ENCODE peak calls at places on chromosome 19, in four cellular contexts. E is GM12878, U is K562, G is HepG2. Y is an unnamed sample.
A peak's percentile ranks its signal among the peaks of the same experiment; 100 is the strongest.

GRCh38 chr19:29834991-29835390 is 23.2 kb downstream of the CCNE1 start:
- DNase-seq in U (no peak), E (no peak), G (no peak), Y (no peak)

GRCh38 chr19:21463449-21464105 is 41.8 kb upstream of the ZNF429 start:
- DNase-seq in E (no peak), U (peak; percentile 74), G (no peak), Y (peak; percentile 87)

GRCh38 chr19:32692727-32693061 is 1.1 kb downstream of the NUDT19 start:
- DNase-seq in G (no peak), E (no peak), U (no peak), Y (no peak)

GRCh38 chr19:13796301-13797057 is 1.2 kb downstream of the ZSWIM4 start:
- DNase-seq in G (peak; percentile 23), E (no peak), U (peak; percentile 8), Y (peak; percentile 43)

GRCh38 chr19:52692431-52693008 is 42.3 kb downstream of the ZNF611 start:
- DNase-seq in E (no peak), U (peak; percentile 22), G (no peak), Y (no peak)

GRCh38 chr19:19652482-19653295 is 9.2 kb upstream of the GMIP start:
- DNase-seq in E (no peak), G (no peak), U (no peak), Y (peak; percentile 25)

GRCh38 chr19:56261145-56261544 is 11.4 kb upstream of the EDDM13 start:
- DNase-seq in G (no peak), E (no peak), U (no peak), Y (peak; percentile 69)

GRCh38 chr19:35365303-35365702 is 5.6 kb upstream of the GPR42 start:
- DNase-seq in E (no peak), G (no peak), U (no peak), Y (no peak)

GRCh38 chr19:47144630-47145029 is 14.0 kb downstream of the SAE1 start:
- DNase-seq in G (no peak), E (no peak), U (no peak), Y (no peak)

GRCh38 chr19:38666662-38667448 is 19.4 kb downstream of the ACTN4 start:
- DNase-seq in G (no peak), U (no peak), E (no peak), Y (no peak)

GRCh38 chr19:46928951-46929350 is 68.2 kb downstream of the ARHGAP35 start:
- DNase-seq in E (no peak), U (no peak), G (no peak), Y (no peak)

GRCh38 chr19:14405758-14406644 is 13.1 kb downstream of the DDX39A start:
- DNase-seq in G (peak; percentile 81), U (peak; percentile 100), E (peak; percentile 48), Y (peak; percentile 100)

GRCh38 chr19:43711751-43712355 is 4.0 kb upstream of the IRGC start:
- DNase-seq in U (no peak), G (no peak), E (no peak), Y (no peak)

GRCh38 chr19:45104658-45105384 is 11.8 kb downstream of the PPP1R37 start:
- DNase-seq in G (no peak), E (no peak), U (no peak), Y (no peak)

GRCh38 chr19:32241957-32242710 is 103.3 kb upstream of the ZNF507 start:
- DNase-seq in U (no peak), G (no peak), E (no peak), Y (no peak)

GRCh38 chr19:49861541-49862410 is 5.6 kb downstream of the PNKP start:
- DNase-seq in G (no peak), E (no peak), U (no peak), Y (no peak)

GRCh38 chr19:29278716-29279115 is 65.8 kb upstream of the UQCRFS1 start:
- DNase-seq in E (no peak), U (no peak), G (no peak), Y (no peak)

GRCh38 chr19:32819415-32820400 is 49.9 kb downstream of the SLC7A9 start:
- DNase-seq in E (no peak), U (no peak), G (no peak), Y (no peak)

GRCh38 chr19:16654621-16655020 is 5.3 kb downstream of the SMIM7 start:
- DNase-seq in G (no peak), E (no peak), U (no peak), Y (no peak)

GRCh38 chr19:29372921-29373797 is 152.6 kb upstream of the VSTM2B start:
- DNase-seq in U (no peak), G (no peak), E (no peak), Y (no peak)

GRCh38 chr19:7818806-7819205 is 11.2 kb upstream of the EVI5L start:
- DNase-seq in G (no peak), E (no peak), U (no peak), Y (no peak)

GRCh38 chr19:44752123-44752815 is 3.8 kb downstream of the BCL3 start:
- DNase-seq in E (no peak), G (no peak), U (no peak), Y (no peak)

GRCh38 chr19:38394488-38394887 is 6.0 kb downstream of the SPRED3 start:
- DNase-seq in E (no peak), G (peak; percentile 56), U (no peak), Y (no peak)

GRCh38 chr19:46648070-46648960 is 12.3 kb upstream of the GNG8 start:
- DNase-seq in U (no peak), E (no peak), G (no peak), Y (no peak)

GRCh38 chr19:18109731-18110671 is 12.4 kb downstream of the MAST3 start:
- DNase-seq in U (peak; percentile 89), E (no peak), G (peak; percentile 29), Y (peak; percentile 83)
- TF ChIP-seq SIN3A in U (no peak), E (no peak), G (peak; percentile 44), Y (no peak)

DNA sequence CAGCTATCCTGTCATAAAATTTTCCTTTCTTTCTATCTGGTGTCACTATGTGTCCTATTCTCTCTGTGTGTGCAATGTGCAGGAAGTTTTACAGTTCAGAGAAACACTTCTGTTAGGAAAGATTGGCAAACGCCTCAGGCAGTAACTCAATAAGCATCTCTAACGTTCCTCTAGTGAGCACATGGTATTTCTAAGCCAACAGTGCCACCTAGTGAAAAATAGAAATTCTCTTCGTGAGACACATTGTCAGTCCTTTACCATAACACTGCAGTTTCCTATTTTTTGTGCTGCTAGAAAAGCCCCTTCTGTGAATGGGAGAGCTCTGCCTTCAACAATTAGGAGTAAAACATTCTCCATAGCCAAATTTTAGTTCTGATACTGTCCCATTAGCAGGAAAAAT is 50.7 kb downstream of the ZNF723 start:
- DNase-seq in E (no peak), G (peak; percentile 15), U (no peak), Y (peak; percentile 4)
- TF ChIP-seq NFIC in E (no peak), G (no peak), U (no peak), Y (no peak)

DNA sequence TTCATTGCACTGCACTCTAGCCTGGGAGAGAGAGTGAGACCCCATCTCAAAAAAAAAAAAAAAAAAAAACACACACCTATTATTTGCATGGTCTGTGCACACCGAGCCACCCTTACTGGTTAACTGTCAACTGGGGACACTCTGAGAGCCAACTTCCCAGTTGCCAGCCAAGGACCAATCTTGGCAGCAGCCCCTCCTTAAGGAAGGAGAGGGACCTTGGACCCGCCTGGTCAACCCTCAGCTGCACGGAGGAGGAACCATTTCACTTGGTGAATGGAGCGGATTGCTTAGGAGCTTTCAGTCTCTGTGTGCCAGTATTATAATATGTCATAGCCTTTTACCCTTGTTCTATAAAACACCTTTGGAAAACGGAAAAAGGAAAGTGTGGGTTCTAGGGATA is 24.9 kb downstream of the MICOS13 start:
- DNase-seq in U (no peak), G (no peak), E (no peak), Y (no peak)
- TF ChIP-seq SMC3 in U (no peak), G (no peak), E (no peak), Y (no peak)

DNA sequence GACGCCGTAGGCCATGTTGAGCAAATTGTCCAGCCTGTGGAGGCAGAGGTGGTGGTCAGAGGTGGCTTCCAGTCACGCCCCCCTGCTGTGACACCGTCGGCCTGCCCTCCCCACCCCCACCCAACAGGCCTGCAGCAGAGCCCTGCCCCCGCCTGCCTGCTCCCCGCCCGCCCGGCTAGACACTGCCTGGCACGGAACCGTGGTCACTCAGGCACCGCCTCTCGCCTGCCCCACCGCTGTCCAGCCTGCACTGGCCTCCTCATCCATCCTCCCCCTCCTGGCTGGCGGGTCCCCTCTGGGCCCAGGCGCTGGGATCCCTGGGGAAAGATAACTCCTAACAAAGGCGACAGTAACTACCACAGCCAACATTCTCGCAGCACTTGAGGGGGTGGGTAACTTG is 21.7 kb downstream of the PRKCSH start:
- DNase-seq in U (peak; percentile 69), G (no peak), E (no peak), Y (peak; percentile 45)
- TF ChIP-seq SIN3A in U (no peak), G (no peak), E (no peak), Y (no peak)

DNA sequence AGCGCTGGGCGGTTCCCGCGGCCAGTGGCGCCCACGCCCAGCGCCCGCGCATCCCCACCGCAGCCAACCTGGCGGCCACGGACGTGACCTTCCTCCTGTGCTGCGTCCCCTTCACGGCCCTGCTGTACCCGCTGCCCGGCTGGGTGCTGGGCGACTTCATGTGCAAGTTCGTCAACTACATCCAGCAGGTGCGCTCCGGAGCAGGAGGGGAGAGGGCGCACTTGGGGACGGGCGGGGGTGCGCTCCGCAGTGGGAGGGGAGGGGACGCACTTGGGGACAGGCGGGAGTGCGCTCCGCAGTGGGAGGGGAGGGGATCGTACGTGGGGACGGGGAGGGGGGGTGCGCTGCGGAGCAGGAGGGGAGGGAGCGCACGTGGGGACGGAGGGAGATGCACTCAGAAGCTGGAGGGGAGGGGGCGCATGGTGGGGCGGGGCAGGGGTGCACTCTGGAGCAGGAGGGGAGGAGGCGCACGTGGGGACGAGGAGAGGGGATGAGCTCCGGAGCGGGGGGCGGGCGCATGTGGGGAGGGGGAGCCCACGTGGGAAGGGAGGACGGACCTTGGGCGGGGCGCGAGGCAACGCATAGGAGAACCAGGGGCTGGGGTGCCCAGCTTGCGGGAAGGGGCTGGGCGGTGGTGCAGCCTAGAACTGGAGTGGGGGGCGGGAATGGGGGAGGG is 1.5 kb downstream of the KISS1R start:
- DNase-seq in E (no peak), U (peak; percentile 40), G (no peak), Y (no peak)
- TF ChIP-seq NFIC in E (no peak), U (no peak), G (no peak), Y (no peak)

GRCh38 chr19:2207991-2208860 is 27.9 kb downstream of the PLEKHJ1 start:
- DNase-seq in U (peak; percentile 61), E (no peak), G (no peak), Y (no peak)
- TF ChIP-seq SMC3 in U (no peak), E (no peak), G (no peak), Y (no peak)

GRCh38 chr19:3816566-3817218 is 30.5 kb upstream of the MATK start:
- DNase-seq in G (no peak), U (no peak), E (no peak), Y (no peak)

GRCh38 chr19:3819989-3820388 is 33.8 kb upstream of the MATK start:
- DNase-seq in G (no peak), U (no peak), E (no peak), Y (no peak)

GRCh38 chr19:3817761-3818160 is 31.6 kb upstream of the MATK start:
- DNase-seq in U (no peak), G (no peak), E (no peak), Y (no peak)

GRCh38 chr19:3818918-3819317 is 32.7 kb upstream of the MATK start:
- DNase-seq in G (no peak), U (no peak), E (no peak), Y (no peak)

GRCh38 chr19:3818479-3818878 is 32.3 kb upstream of the MATK start:
- DNase-seq in G (no peak), E (no peak), U (no peak), Y (no peak)
- TF ChIP-seq SIN3A in G (no peak), E (no peak), U (no peak), Y (no peak)

Y was measured in SK-N-SH.